ENCODE peak calls at places on chromosome 19, in eight cellular contexts. G, V, P, W, X, R, O and L are unnamed samples.

GRCh38 chr19:41868120-41868988 is 8.3 kb downstream of the RPS19 start:
- DNase-seq in G (no peak), R (peak; percentile 93), O (no peak), V (no peak), X (no peak), P (no peak), W (no peak), L (no peak)

GRCh38 chr19:33622809-33623511 is 1.2 kb downstream of the CHST8 start:
- DNase-seq in V (no peak), W (no peak), O (no peak), G (peak; percentile 82), P (no peak), X (no peak), R (no peak), L (no peak)

GRCh38 chr19:55615553-55616394 is 8.6 kb downstream of the ZNF784 start:
- DNase-seq in O (no peak), W (no peak), G (peak; percentile 60), X (no peak), R (no peak), P (no peak), V (no peak), L (no peak)

GRCh38 chr19:58332697-58333096 is 5.9 kb downstream of the ZSCAN22 start:
- DNase-seq in X (no peak), G (no peak), R (no peak), W (no peak), P (no peak), V (no peak), O (no peak), L (no peak)

GRCh38 chr19:8578642-8579265 is 1.5 kb upstream of the MYO1F start:
- DNase-seq in R (peak; percentile 44), X (peak; percentile 84), G (peak; percentile 93), V (peak; percentile 90), O (peak; percentile 59), P (peak; percentile 47), W (peak; percentile 69), L (peak; percentile 53)

GRCh38 chr19:4069331-4069959 is 2.7 kb upstream of the ZBTB7A start:
- DNase-seq in X (no peak), R (no peak), V (peak; percentile 68), G (no peak), W (no peak), P (no peak), O (no peak), L (no peak)

GRCh38 chr19:35882074-35882832 is 13.9 kb downstream of the APLP1 start:
- DNase-seq in V (no peak), X (no peak), O (peak; percentile 75), P (peak; percentile 73), R (peak; percentile 71), W (peak; percentile 63), G (peak; percentile 94), L (peak; percentile 96)

GRCh38 chr19:10095948-10096614 is 6.4 kb downstream of the ANGPTL6 start:
- DNase-seq in G (peak; percentile 100), R (peak; percentile 82), W (peak; percentile 92), P (peak; percentile 85), X (peak; percentile 79), O (peak; percentile 91), V (peak; percentile 94), L (peak; percentile 84)

GRCh38 chr19:41734585-41734984 is 20.7 kb upstream of the CEACAM6 start:
- DNase-seq in P (no peak), V (no peak), X (no peak), W (no peak), R (peak; percentile 99), G (no peak), O (no peak), L (no peak)

GRCh38 chr19:10293637-10294367 is 4.0 kb downstream of the ICAM5 start:
- DNase-seq in G (peak; percentile 88), P (no peak), X (no peak), V (no peak), O (no peak), W (no peak), R (no peak), L (no peak)

GRCh38 chr19:8611391-8611883 is 922 bp upstream of the ADAMTS10 start:
- DNase-seq in V (no peak), O (no peak), X (no peak), G (peak; percentile 86), P (no peak), W (no peak), R (no peak), L (no peak)

GRCh38 chr19:2625434-2625833 is 77.1 kb downstream of the GNG7 start:
- DNase-seq in W (no peak), R (no peak), P (no peak), V (no peak), O (no peak), X (no peak), G (peak; percentile 34), L (peak; percentile 67)

GRCh38 chr19:36963262-36963661 is 47.1 kb downstream of the ZNF568 start:
- DNase-seq in R (peak; percentile 0), W (no peak), G (no peak), X (no peak), V (no peak), P (no peak), O (no peak), L (no peak)

GRCh38 chr19:13847033-13847899 is 29.7 kb upstream of the NANOS3 start:
- DNase-seq in W (peak; percentile 92), X (peak; percentile 74), V (peak; percentile 98), O (peak; percentile 92), R (peak; percentile 60), G (peak; percentile 99), P (peak; percentile 91), L (peak; percentile 66)